ENCODE peak calls at places on chromosome 7, in four cellular contexts. B is endodermal cell, A is cardiac muscle cell, L is fibroblast of mammary gland. X is an unnamed sample.

GRCh38 chr7:114885836-114886235 is 36.1 kb upstream of the MDFIC start:
- DNase-seq in A (no peak), B (no peak), L (peak), X (no peak)

GRCh38 chr7:28718042-28718452 is 240.1 kb downstream of the TRIL start:
- DNase-seq in B (no peak), L (no peak), A (peak), X (no peak)

GRCh38 chr7:44213872-44214595 is 13.3 kb downstream of the YKT6 start:
- DNase-seq in L (peak), A (peak), B (peak), X (peak)

GRCh38 chr7:112957901-112958300 is 128.7 kb downstream of the GPR85 start:
- DNase-seq in B (no peak), A (no peak), L (no peak), X (no peak)

GRCh38 chr7:99224263-99224947 is 16.5 kb upstream of the KPNA7 start:
- DNase-seq in L (peak), A (peak), B (no peak), X (peak)

GRCh38 chr7:36084485-36085091 is 68.5 kb upstream of the EEPD1 start:
- DNase-seq in B (peak), A (peak), L (peak), X (peak)

GRCh38 chr7:10571759-10572158 is 401.9 kb upstream of the PHF14 start:
- DNase-seq in L (no peak), A (no peak), B (no peak), X (no peak)

GRCh38 chr7:104137971-104138370 is 69.8 kb downstream of the ORC5 start:
- DNase-seq in L (peak), B (peak), A (peak), X (no peak)

GRCh38 chr7:13880789-13881188 is 108.7 kb downstream of the ETV1 start:
- DNase-seq in L (peak), B (no peak), A (peak), X (no peak)

GRCh38 chr7:11212080-11212711 is 238.5 kb downstream of the PHF14 start:
- DNase-seq in L (peak), B (peak), A (peak), X (peak)

GRCh38 chr7:20214787-20215669 is 2.2 kb downstream of the MACC1 start:
- DNase-seq in A (no peak), L (no peak), B (no peak), X (peak)

GRCh38 chr7:95686109-95686508 is 86.2 kb upstream of the DYNC1I1 start:
- DNase-seq in A (peak), L (peak), B (peak), X (peak)

GRCh38 chr7:30163231-30163894 is 28.6 kb downstream of the MTURN start:
- DNase-seq in L (no peak), B (no peak), A (no peak), X (no peak)

GRCh38 chr7:76002139-76002538 is 7.7 kb upstream of the TMEM120A start:
- DNase-seq in B (no peak), A (no peak), L (no peak), X (no peak)

GRCh38 chr7:158585721-158586498 is 1.7 kb downstream of the PTPRN2 start:
- DNase-seq in A (no peak), B (no peak), L (no peak), X (peak)

GRCh38 chr7:54664235-54665228 is 94.5 kb downstream of the SEC61G start:
- DNase-seq in B (peak), L (peak), A (peak), X (peak)

GRCh38 chr7:6250364-6250833 is 22.0 kb downstream of the CYTH3 start:
- DNase-seq in B (no peak), A (no peak), L (peak), X (no peak)

GRCh38 chr7:71477441-71477840 is 345.5 kb downstream of the GALNT17 start:
- DNase-seq in A (no peak), B (no peak), L (no peak), X (no peak)

GRCh38 chr7:92044148-92044547 is 90.1 kb downstream of the CYP51A1 start:
- DNase-seq in A (no peak), B (no peak), L (no peak), X (no peak)

GRCh38 chr7:130910949-130911944 is 177.2 kb upstream of the KLF14 start:
- DNase-seq in A (peak), B (peak), L (peak), X (no peak)
- H3K4me3 ChIP-seq in A (no peak), B (no peak), L (peak), X (peak)

GRCh38 chr7:23234569-23235296 is 11.8 kb upstream of the GPNMB start:
- DNase-seq in B (no peak), L (peak), A (no peak), X (no peak)
- H3K4me3 ChIP-seq in B (no peak), L (no peak), A (no peak), X (no peak)

GRCh38 chr7:128108129-128108528 is 76.9 kb upstream of the LRRC4 start:
- DNase-seq in L (no peak), A (no peak), B (no peak), X (peak)
- H3K4me3 ChIP-seq in L (no peak), A (no peak), B (no peak), X (no peak)

GRCh38 chr7:45923290-45923689 is 2.2 kb upstream of the IGFBP3 start:
- DNase-seq in B (peak), L (peak), A (peak), X (no peak)
- H3K4me3 ChIP-seq in B (peak), L (no peak), A (no peak), X (no peak)